ENCODE peak calls at places on chromosomes 4 and X, in six cellular contexts. T is HepG2, I is GM12878, V is WTC11, B is H1, Q is K562. A is an unnamed sample.

GRCh38 chr4:78592104-78592783 is 40.7 kb downstream of the ANXA3 start:
- DNase-seq in Q (peak), I (no peak), V (peak), T (no peak), B (no peak), A (peak)

GRCh38 chr4:48275247-48275646 is 5.6 kb upstream of the TEC start:
- DNase-seq in Q (peak), V (no peak), T (peak), I (peak), B (no peak), A (peak)

GRCh38 chr4:22191565-22192301 is 243.2 kb upstream of the KCNIP4 start:
- DNase-seq in I (no peak), Q (no peak), B (peak), V (peak), T (no peak), A (peak)

GRCh38 chrX:120468479-120468824 is 644 bp downstream of the LAMP2 start:
- DNase-seq in Q (no peak), B (no peak), I (no peak), T (no peak), V (no peak), A (no peak)

GRCh38 chrX:156004256-156004655 is 6.8 kb downstream of the IL9R start:
- DNase-seq in I (no peak), V (no peak), T (no peak), B (no peak), Q (no peak), A (no peak)

GRCh38 chr4:89823416-89823815 is 13.5 kb downstream of the SNCA start:
- DNase-seq in Q (no peak), B (no peak), I (no peak), T (no peak), V (no peak), A (no peak)

GRCh38 chr4:184330008-184330400 is 112.3 kb upstream of the ENPP6 start:
- DNase-seq in Q (no peak), I (peak), V (no peak), T (no peak), B (no peak), A (no peak)

GRCh38 chr4:89277412-89277811 is 30.2 kb downstream of the GPRIN3 start:
- DNase-seq in Q (no peak), I (no peak), B (no peak), V (no peak), T (no peak), A (no peak)

GRCh38 chr4:127959794-127960193 is 5.2 kb downstream of the MFSD8 start:
- DNase-seq in V (no peak), T (no peak), I (no peak), B (no peak), Q (no peak), A (no peak)

GRCh38 chr4:69823481-69824186 is 36.3 kb downstream of the SULT1E1 start:
- DNase-seq in V (peak), T (peak), B (no peak), I (no peak), Q (no peak), A (peak)

GRCh38 chr4:185346975-185347601 is 48.6 kb downstream of the LRP2BP start:
- DNase-seq in V (no peak), T (no peak), I (no peak), B (no peak), Q (no peak), A (no peak)

GRCh38 chr4:14877246-14878220 is 124.7 kb upstream of the CPEB2 start:
- DNase-seq in V (no peak), B (no peak), Q (no peak), T (no peak), I (no peak), A (no peak)

GRCh38 chr4:44326716-44327115 is 121.9 kb downstream of the KCTD8 start:
- DNase-seq in B (no peak), Q (no peak), I (no peak), T (no peak), V (no peak), A (no peak)

GRCh38 chr4:119525005-119525749 is 103.4 kb downstream of the PDE5A start:
- DNase-seq in V (no peak), Q (no peak), I (no peak), T (peak), B (no peak), A (no peak)

GRCh38 chrX:46029777-46030176 is 515.4 kb downstream of the ZNF674 start:
- DNase-seq in T (no peak), Q (no peak), I (no peak), V (no peak), B (no peak), A (no peak)

GRCh38 chr4:28436191-28437080 is 1575.8 kb downstream of the STIM2 start:
- DNase-seq in Q (no peak), I (no peak), V (no peak), T (no peak), B (no peak), A (peak)

GRCh38 chrX:33252306-33252825 is 41.0 kb upstream of the DMD start:
- DNase-seq in Q (no peak), T (no peak), I (no peak), B (no peak), V (no peak), A (peak)

GRCh38 chr4:68906238-68907137 is 45.1 kb downstream of the UGT2A3 start:
- DNase-seq in Q (no peak), V (peak), I (no peak), T (no peak), B (peak), A (peak)

GRCh38 chr4:109294006-109294405 is 8.5 kb downstream of the COL25A1 start:
- DNase-seq in B (no peak), V (peak), Q (peak), T (peak), I (no peak), A (peak)

GRCh38 chrX:109710181-109710580 is 22.9 kb downstream of the ACSL4 start:
- DNase-seq in V (no peak), B (no peak), Q (no peak), I (no peak), T (no peak), A (no peak)

GRCh38 chr4:169160825-169161224 is 109.9 kb downstream of the SH3RF1 start:
- DNase-seq in T (no peak), V (no peak), B (no peak), Q (no peak), I (no peak), A (no peak)

GRCh38 chr4:101527186-101527585 is 179.9 kb upstream of the PPP3CA start:
- DNase-seq in V (no peak), B (no peak), Q (no peak), I (peak), T (no peak), A (no peak)

GRCh38 chrX:134782796-134783195 is 124.5 kb upstream of the PLAC1 start:
- DNase-seq in I (no peak), Q (no peak), V (no peak), B (no peak), T (no peak), A (peak)
- TF ChIP-seq CREB1 in I (no peak), Q (no peak), V (no peak), B (no peak), T (no peak), A (no peak)

DNA sequence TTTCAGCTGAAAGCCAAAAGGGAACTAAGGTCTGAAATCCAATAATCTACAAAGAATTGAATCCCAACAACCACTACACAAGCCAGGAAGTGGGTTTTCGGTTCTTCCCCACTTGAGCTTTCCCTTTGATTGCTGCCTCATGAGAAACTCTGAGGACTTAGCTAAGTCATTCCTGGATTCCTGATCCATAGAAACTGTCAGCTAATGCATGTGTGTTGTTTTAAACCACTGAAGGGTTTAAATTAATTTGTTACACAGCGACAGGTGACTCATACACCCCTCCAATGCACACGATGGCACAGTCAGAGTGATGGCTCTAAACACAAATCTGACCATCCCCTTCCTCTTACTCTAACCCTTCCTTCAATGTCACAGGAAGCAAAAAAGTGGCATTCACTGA is 282.9 kb downstream of the RAB28 start:
- DNase-seq in V (no peak), I (no peak), B (no peak), T (no peak), Q (no peak), A (no peak)
- TF ChIP-seq CREB1 in V (no peak), I (no peak), B (no peak), T (no peak), Q (no peak), A (no peak)

DNA sequence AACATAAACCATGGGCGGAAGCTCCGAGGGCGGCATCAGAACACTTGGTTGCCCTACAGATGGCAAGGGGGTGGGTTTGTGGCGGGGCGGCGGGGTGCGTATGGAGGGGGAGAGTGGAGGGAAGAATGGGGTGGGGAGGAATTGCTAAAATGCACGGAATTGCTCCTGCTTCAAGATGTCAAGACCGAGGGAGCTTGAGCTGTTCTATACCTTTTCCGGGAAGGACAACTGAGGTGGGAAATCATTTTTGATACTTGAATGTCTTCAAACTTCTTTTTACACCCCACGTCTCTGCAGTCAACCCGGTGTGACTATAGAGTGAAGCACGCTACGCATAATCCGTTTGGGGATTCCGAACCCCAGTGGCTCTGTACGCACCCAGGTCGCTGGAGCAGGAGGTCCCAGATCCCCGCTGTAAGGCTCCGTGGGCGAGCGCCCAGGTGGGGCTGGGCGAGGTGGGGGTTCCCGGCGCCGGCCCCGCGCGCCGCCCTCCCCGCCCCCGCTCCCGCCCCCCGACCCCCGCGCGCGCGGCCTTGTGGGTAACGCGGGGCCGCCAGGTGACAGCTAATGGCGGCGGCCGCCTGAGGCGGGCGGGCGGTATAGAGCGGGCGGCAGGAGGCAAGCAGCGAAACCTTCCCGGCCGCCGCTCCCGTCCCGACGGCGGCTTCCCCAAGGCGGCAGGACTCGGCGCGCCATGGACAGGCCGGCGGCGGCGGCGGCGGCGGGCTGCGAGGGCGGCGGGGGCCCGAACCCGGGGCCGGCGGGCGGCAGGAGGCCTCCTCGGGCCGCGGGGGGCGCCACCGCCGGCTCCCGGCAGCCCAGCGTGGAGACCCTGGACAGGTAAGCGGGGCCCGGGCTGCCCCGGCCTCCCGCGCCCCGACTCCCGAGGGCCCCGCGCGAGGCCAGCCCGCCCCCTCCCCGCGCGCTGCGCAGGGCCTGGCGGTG is at the start of gene MTMR1:
- DNase-seq in T (no peak), I (no peak), B (no peak), Q (peak), V (no peak), A (peak)
- TF ChIP-seq CREB1 in T (no peak), I (no peak), B (no peak), Q (no peak), V (no peak), A (no peak)

DNA sequence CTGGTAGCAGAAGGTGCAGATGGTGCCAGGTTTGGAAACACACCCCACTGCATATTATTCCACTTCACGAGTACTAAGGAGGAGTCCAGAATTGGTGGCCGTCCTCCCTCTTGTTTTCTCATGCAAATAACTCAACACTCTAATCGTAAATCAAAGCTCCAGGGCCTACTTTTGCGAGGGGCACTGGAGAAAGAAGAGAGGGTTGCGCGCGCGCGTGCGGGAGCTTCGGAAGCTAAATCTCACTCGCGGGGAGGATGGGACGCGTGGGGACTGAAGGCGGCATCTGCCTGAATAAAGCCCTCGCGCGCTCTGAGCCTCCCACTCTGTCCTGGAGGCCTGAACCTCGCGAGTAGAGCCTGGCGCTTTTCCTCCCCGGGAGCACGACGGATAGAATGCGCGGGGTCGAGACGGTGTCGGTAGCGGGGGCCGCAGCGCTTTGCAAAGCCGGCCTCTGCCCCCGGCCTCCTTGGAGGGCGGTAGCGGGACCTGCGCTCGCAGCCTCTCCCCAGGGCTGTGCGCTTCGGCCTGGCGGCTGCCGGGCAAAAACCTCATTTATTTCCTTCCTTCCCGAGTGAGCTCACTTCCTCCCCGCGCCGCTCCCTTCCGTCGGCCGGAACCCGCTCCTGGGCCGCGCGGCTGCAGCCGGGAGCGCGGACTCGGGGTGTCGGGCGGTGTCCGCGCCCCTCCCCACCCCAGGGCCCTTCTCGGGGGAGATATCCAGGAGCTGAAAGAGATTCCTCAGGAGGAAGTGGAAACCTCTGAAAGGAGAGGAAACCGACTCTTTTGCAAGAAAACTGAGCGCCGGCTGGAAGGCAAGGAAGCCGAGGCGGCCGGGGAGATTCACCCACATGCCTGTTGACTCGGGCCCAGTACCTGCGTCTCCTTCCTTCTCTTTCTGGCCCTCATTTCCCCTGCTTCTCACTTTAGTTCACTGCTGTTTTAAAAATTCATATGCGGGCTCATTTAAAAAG is 20.7 kb downstream of the HAND2 start:
- DNase-seq in T (no peak), I (no peak), V (no peak), Q (no peak), B (peak), A (peak)
- TF ChIP-seq CREB1 in T (no peak), I (no peak), V (no peak), Q (no peak), B (no peak), A (no peak)

GRCh38 chr4:113759696-113760093 is 1.8 kb downstream of the CAMK2D start:
- DNase-seq in B (no peak), Q (no peak), V (no peak), T (no peak), I (no peak), A (no peak)
- TF ChIP-seq CREB1 in B (no peak), Q (no peak), V (no peak), T (no peak), I (no peak), A (no peak)

GRCh38 chr4:5372198-5372597 is 320.9 kb downstream of the STK32B start:
- DNase-seq in T (no peak), I (no peak), V (no peak), B (no peak), Q (no peak), A (no peak)

GRCh38 chr4:5373327-5373726 is 322.0 kb downstream of the STK32B start:
- DNase-seq in T (no peak), I (no peak), B (no peak), Q (no peak), V (no peak), A (no peak)

GRCh38 chr4:5371415-5372190 is 320.3 kb downstream of the STK32B start:
- DNase-seq in I (no peak), Q (no peak), B (no peak), T (no peak), V (no peak), A (no peak)

GRCh38 chr4:5368426-5368825 is 317.1 kb downstream of the STK32B start:
- DNase-seq in B (no peak), I (no peak), Q (no peak), T (no peak), V (no peak), A (no peak)

GRCh38 chr4:5370286-5370685 is 319.0 kb downstream of the STK32B start:
- DNase-seq in Q (no peak), V (no peak), I (no peak), B (no peak), T (no peak), A (no peak)
- TF ChIP-seq CREB1 in Q (no peak), V (no peak), I (no peak), B (no peak), T (no peak), A (no peak)

A was measured in GM23338.